ENCODE peak calls at places on chromosomes 2 and 18, in ten cellular contexts. T, H, G, M, C, W, R, V, U and I are unnamed samples.

GRCh38 chr2:230661072-230661957 is 51.3 kb upstream of the CAB39 start:
- DNase-seq in T (no peak), H (no peak), G (no peak), M (no peak), C (no peak), W (no peak), R (no peak), V (no peak), U (peak; percentile 82), I (no peak)

GRCh38 chr18:62357079-62357719 is 32.1 kb downstream of the TNFRSF11A start:
- DNase-seq in T (no peak), H (no peak), G (no peak), M (no peak), C (no peak), W (no peak), R (no peak), V (no peak), U (no peak), I (no peak)

GRCh38 chr2:219362524-219363164 is 25.1 kb downstream of the DNPEP start:
- DNase-seq in T (peak; percentile 90), H (peak; percentile 39), G (peak; percentile 47), M (no peak), C (no peak), W (peak; percentile 78), R (no peak), V (peak; percentile 98), U (peak; percentile 56), I (no peak)

GRCh38 chr2:27152796-27153464 is 4.1 kb downstream of the TCF23 start:
- DNase-seq in T (peak; percentile 59), H (no peak), G (no peak), M (no peak), C (no peak), W (no peak), R (no peak), V (peak; percentile 44), U (peak; percentile 83), I (no peak)

GRCh38 chr2:20351555-20352229 is 1.0 kb upstream of the PUM2 start:
- DNase-seq in T (no peak), H (peak; percentile 53), G (peak; percentile 29), M (peak; percentile 90), C (no peak), W (no peak), R (no peak), V (no peak), U (peak; percentile 15), I (peak; percentile 74)

GRCh38 chr2:230906471-230907230 is 18.4 kb downstream of the GPR55 start:
- DNase-seq in T (no peak), H (no peak), G (no peak), M (no peak), C (no peak), W (no peak), R (no peak), V (no peak), U (no peak), I (no peak)

GRCh38 chr2:111912547-111912946 is 14.1 kb downstream of the MERTK start:
- DNase-seq in T (no peak), H (no peak), G (no peak), M (no peak), C (no peak), W (no peak), R (no peak), V (no peak), U (no peak), I (peak; percentile 38)

GRCh38 chr2:227503433-227504406 is 31.8 kb downstream of the AGFG1 start:
- DNase-seq in T (peak; percentile 31), H (peak; percentile 8), G (peak; percentile 37), M (peak; percentile 50), C (no peak), W (peak; percentile 37), R (no peak), V (peak; percentile 68), U (no peak), I (no peak)

GRCh38 chr2:14634223-14634884 is 1.8 kb downstream of the LRATD1 start:
- DNase-seq in T (peak; percentile 43), H (peak; percentile 91), G (peak; percentile 90), M (peak; percentile 11), C (no peak), W (peak; percentile 76), R (peak; percentile 88), V (peak; percentile 76), U (peak; percentile 31), I (peak; percentile 72)

GRCh38 chr2:42706836-42707235 is 57.1 kb downstream of the OXER1 start:
- DNase-seq in T (no peak), H (no peak), G (peak; percentile 79), M (peak; percentile 42), C (no peak), W (no peak), R (no peak), V (no peak), U (no peak), I (peak; percentile 36)

GRCh38 chr2:10892796-10893350 is 18.9 kb upstream of the KCNF1 start:
- DNase-seq in T (no peak), H (no peak), G (no peak), M (no peak), C (no peak), W (no peak), R (no peak), V (no peak), U (no peak), I (no peak)
- H3K27me3 ChIP-seq in T (no peaks in the 10 kb centered on the region), H (no peaks in the 10 kb centered on the region), G (no peaks in the 10 kb centered on the region), M (peaks cover 25% of the 10 kb centered on the region), C (no peaks in the 10 kb centered on the region), W (peaks cover 3% of the 10 kb centered on the region), R (no peaks in the 10 kb centered on the region), V (peaks cover 9% of the 10 kb centered on the region), U (no peaks in the 10 kb centered on the region), I (no peaks in the 10 kb centered on the region)

DNA sequence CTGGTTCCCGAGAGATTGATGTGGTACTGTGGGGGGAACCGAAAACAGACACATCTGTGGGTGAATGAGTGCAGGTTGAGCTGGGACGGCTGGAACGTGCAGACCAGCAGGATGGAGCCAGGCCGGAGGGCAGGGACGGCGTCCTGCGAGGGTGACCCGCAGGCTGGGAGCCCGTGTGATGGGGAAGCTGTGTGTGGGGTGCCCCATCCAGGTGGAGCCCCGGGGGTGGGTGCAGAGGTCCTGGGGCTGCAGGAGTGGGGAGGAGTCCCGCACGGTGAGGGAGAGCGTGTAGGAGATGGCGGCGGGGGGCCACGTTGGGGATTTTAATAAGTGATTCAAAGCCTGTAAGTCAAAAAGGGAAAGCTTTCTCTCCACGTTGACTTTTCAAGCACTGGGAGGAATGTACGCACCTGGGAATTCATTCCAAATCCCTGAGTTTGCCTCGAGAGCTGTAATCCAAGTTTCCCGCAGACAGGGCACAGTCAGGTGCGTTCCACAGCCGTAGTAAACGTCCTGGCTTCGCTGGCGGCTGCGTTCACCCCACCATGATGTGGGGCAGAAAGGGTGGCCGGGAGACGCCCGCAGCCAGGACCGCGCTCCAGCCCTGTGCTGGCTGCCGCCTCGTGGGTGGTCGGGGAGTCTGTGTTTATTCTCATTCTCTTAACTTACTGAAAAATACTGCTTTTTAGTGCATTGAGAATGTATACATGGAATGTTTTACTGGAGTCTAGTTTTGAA is 54.0 kb downstream of the NFATC1 start:
- DNase-seq in T (no peak), H (no peak), G (no peak), M (no peak), C (no peak), W (no peak), R (no peak), V (no peak), U (no peak), I (no peak)
- H3K36me3 ChIP-seq in T (no peaks in the 10 kb centered on the region), H (no peaks in the 10 kb centered on the region), G (no peaks in the 10 kb centered on the region), M (no peaks in the 10 kb centered on the region), C (peaks cover 36% of the 10 kb centered on the region), W (no peaks in the 10 kb centered on the region), R (no peaks in the 10 kb centered on the region), V (no peaks in the 10 kb centered on the region), U (no peaks in the 10 kb centered on the region), I (no peaks in the 10 kb centered on the region)

GRCh38 chr18:33578371-33579146 is 540 bp downstream of the ASXL3 start:
- DNase-seq in T (no peak), H (peak; percentile 58), G (peak; percentile 10), M (peak; percentile 1), C (no peak), W (peak; percentile 25), R (no peak), V (no peak), U (no peak), I (peak; percentile 5)

GRCh38 chr18:33579868-33580205 is 1.8 kb downstream of the ASXL3 start:
- DNase-seq in T (no peak), H (no peak), G (peak; percentile 35), M (no peak), C (no peak), W (no peak), R (no peak), V (no peak), U (no peak), I (no peak)

GRCh38 chr18:33580540-33580939 is 2.5 kb downstream of the ASXL3 start:
- DNase-seq in T (no peak), H (no peak), G (no peak), M (no peak), C (no peak), W (no peak), R (no peak), V (no peak), U (no peak), I (no peak)

GRCh38 chr18:33577688-33578370 is at the start of gene ASXL3:
- DNase-seq in T (no peak), H (peak; percentile 73), G (peak; percentile 16), M (no peak), C (no peak), W (peak; percentile 37), R (no peak), V (peak; percentile 32), U (peak; percentile 22), I (peak; percentile 5)

DNA sequence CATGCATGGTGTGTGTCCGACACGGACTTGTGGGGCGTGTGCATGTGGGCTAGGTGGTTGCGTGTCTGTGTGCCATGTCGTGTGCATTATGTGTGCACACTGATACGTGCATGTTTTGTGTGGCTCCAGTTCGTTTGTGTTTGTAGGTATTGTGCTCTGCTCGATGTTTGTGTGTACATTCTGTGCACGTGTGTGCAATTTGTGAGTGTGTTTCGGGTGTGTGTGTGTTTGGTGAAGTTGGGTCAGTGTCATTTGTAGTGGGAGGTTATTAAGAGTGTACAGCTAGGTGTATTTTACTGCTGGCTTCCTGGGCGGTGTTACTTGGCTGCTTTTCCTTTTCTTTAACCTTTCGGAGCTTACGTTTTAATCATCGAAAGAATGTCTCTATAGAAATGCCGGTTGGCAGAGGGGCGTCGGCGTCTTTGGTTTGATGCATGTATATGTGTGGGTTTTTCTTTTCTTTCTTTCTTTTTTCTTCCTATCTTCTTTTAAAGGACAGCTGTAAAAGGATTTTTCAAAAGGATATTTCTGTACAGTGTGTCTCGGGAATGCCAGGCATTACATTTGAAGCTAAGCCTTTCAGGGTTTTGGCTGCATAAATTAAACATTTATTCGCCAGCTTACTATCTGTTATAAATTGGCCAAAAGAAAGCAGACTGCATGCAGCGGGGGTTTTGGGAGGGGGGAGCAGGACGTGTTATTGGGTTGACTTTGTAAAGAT is 1.3 kb downstream of the ASXL3 start:
- DNase-seq in T (no peak), H (peak; percentile 14), G (no peak), M (no peak), C (no peak), W (no peak), R (no peak), V (peak; percentile 23), U (no peak), I (no peak)
- H3K27me3 ChIP-seq in T (no peaks in the 10 kb centered on the region), H (no peaks in the 10 kb centered on the region), G (peaks cover 8% of the 10 kb centered on the region), M (peaks cover 20% of the 10 kb centered on the region), C (no peaks in the 10 kb centered on the region), W (peaks cover 12% of the 10 kb centered on the region), R (peaks cover 78% of the 10 kb centered on the region), V (peaks cover 21% of the 10 kb centered on the region), U (no peaks in the 10 kb centered on the region), I (no peaks in the 10 kb centered on the region)

DNA sequence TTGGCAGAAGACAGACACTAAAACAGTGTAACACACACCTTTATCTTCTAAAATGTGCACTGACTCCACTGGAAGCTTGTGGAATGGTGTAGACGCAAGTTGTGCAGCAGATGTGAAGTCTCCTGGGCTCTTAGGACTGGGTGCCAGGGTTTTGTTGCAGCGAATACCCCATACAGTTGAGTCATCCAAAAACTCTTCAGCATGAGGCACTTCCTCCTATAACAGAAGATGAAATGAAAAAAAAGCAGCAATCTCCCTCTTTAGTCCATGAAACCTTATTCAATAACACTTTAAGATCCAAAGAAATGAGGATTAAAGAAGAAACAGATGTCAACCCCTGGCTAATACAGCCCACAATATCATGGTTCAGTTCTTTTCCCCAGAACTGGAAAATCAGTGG is 22.2 kb downstream of the BUB1 start:
- DNase-seq in T (peak; percentile 27), H (no peak), G (no peak), M (no peak), C (no peak), W (no peak), R (no peak), V (peak; percentile 64), U (no peak), I (no peak)
- H3K36me3 ChIP-seq in T (no peaks in the 10 kb centered on the region), H (no peaks in the 10 kb centered on the region), G (peaks cover 9% of the 10 kb centered on the region), M (peaks cover 94% of the 10 kb centered on the region), C (peaks cover 3% of the 10 kb centered on the region), W (no peaks in the 10 kb centered on the region), R (peaks cover 100% of the 10 kb centered on the region), V (peaks cover 12% of the 10 kb centered on the region), U (peaks cover 36% of the 10 kb centered on the region), I (peaks cover 2% of the 10 kb centered on the region)